ENCODE peak calls at places on chromosomes 13 and 19, in ten cellular contexts. A is cardiac fibroblast, E is pancreas, K is tibial artery, Q is bronchial epithelial cell, V is psoas muscle, N is OCI-LY7, D is stomach, W is Caco-2, R is osteocyte. I is an unnamed sample.

GRCh38 chr13:102846261-102847015 is 606 bp downstream of the ERCC5 start:
- DNase-seq in A (peak; percentile 38), E (no peak), K (no peak), Q (peak; percentile 39), V (peak; percentile 55), N (peak; percentile 69), D (peak; percentile 40), W (no peak), R (no peak), I (peak; percentile 24)

GRCh38 chr19:2607712-2608601 is 94.5 kb downstream of the GNG7 start:
- DNase-seq in A (no peak), E (no peak), K (peak; percentile 11), Q (no peak), V (no peak), N (no peak), D (no peak), W (no peak), R (no peak), I (peak; percentile 55)

GRCh38 chr13:99053636-99054233 is 75.9 kb upstream of the DOCK9 start:
- DNase-seq in A (no peak), E (no peak), K (no peak), Q (no peak), V (no peak), N (no peak), D (no peak), W (no peak), R (no peak), I (no peak)

GRCh38 chr13:29279859-29280258 is 315.6 kb downstream of the SLC7A1 start:
- DNase-seq in A (no peak), E (no peak), K (no peak), Q (no peak), V (no peak), N (no peak), D (no peak), W (no peak), R (no peak), I (no peak)

GRCh38 chr13:74136089-74136658 is 2.0 kb upstream of the KLF12 start:
- DNase-seq in A (peak; percentile 59), E (no peak), K (peak; percentile 26), Q (peak; percentile 58), V (peak; percentile 52), N (peak; percentile 36), D (peak; percentile 28), W (no peak), R (no peak), I (peak; percentile 15)

GRCh38 chr19:50794074-50794777 is 4.0 kb downstream of the ACP4 start:
- DNase-seq in A (no peak), E (peak; percentile 39), K (no peak), Q (no peak), V (no peak), N (peak; percentile 62), D (no peak), W (peak; percentile 69), R (no peak), I (peak; percentile 80)

GRCh38 chr13:28640861-28641599 is 17.9 kb upstream of the POMP start:
- DNase-seq in A (no peak), E (no peak), K (no peak), Q (no peak), V (no peak), N (no peak), D (no peak), W (no peak), R (no peak), I (no peak)

GRCh38 chr19:12260861-12261260 is 33.8 kb downstream of the ZNF44 start:
- DNase-seq in A (no peak), E (no peak), K (no peak), Q (no peak), V (no peak), N (no peak), D (no peak), W (no peak), R (no peak), I (no peak)

DNA sequence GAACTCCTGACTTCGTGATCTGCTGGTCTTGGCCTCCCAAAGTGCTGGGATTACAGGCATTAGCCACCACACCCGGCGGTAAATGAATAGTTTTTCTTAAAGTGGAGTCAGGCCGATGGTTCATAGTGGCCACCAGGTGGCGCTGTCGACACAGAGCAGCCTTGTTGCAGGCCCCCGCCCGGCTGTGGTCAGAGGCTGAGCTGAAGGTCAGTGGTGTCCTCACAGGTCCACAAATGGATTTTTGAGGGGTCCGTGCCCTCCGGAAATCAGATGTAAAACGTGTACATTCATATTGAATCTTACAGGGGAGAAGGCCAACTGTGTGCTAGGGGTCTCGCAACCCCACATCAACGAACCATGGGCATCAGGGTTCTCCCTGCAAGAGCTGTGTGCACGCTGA is 13.4 kb upstream of the WDR18 start:
- DNase-seq in A (no peak), E (no peak), K (no peak), Q (no peak), V (no peak), N (no peak), D (no peak), W (peak; percentile 38), R (no peak), I (no peak)
- TF ChIP-seq CTCF in A (peak; percentile 63), E (no peak), K (peak; percentile 29), Q (peak; percentile 58), V (peak; percentile 41), N (peak; percentile 86), D (no peak), W (peak; percentile 64), R (peak; percentile 64), I (peak; percentile 57)

GRCh38 chr19:27776524-27776923 is 1436.4 kb downstream of the UQCRFS1 start:
- DNase-seq in A (no peak), E (no peak), K (no peak), Q (no peak), V (no peak), N (no peak), D (no peak), W (no peak), R (no peak), I (no peak)

GRCh38 chr19:27774827-27775226 is 1438.1 kb downstream of the UQCRFS1 start:
- DNase-seq in A (no peak), E (no peak), K (no peak), Q (no peak), V (no peak), N (peak; percentile 67), D (no peak), W (no peak), R (peak; percentile 73), I (no peak)

GRCh38 chr19:27777242-27777641 is 1435.7 kb downstream of the UQCRFS1 start:
- DNase-seq in A (no peak), E (no peak), K (no peak), Q (no peak), V (no peak), N (no peak), D (no peak), W (no peak), R (peak; percentile 53), I (no peak)

GRCh38 chr19:27775395-27775794 is 1437.6 kb downstream of the UQCRFS1 start:
- DNase-seq in A (no peak), E (no peak), K (no peak), Q (no peak), V (no peak), N (peak; percentile 22), D (no peak), W (no peak), R (peak; percentile 49), I (no peak)

GRCh38 chr19:27776020-27776419 is 1436.9 kb downstream of the UQCRFS1 start:
- DNase-seq in A (peak; percentile 69), E (no peak), K (no peak), Q (peak; percentile 3), V (no peak), N (peak; percentile 37), D (no peak), W (peak; percentile 50), R (peak; percentile 60), I (no peak)
- TF ChIP-seq CTCF in A (peak; percentile 79), E (no peak), K (no peak), Q (peak; percentile 29), V (peak; percentile 29), N (peak; percentile 60), D (no peak), W (no peak), R (no peak), I (no peak)

GRCh38 chr13:52846567-52847321 is 1.7 kb downstream of the PCDH8 start:
- DNase-seq in A (peak; percentile 27), E (peak; percentile 44), K (peak; percentile 24), Q (no peak), V (peak; percentile 78), N (no peak), D (no peak), W (no peak), R (no peak), I (peak; percentile 52)

GRCh38 chr13:52847322-52847681 is 1.1 kb downstream of the PCDH8 start:
- DNase-seq in A (no peak), E (no peak), K (no peak), Q (no peak), V (no peak), N (no peak), D (no peak), W (no peak), R (no peak), I (no peak)

GRCh38 chr13:52845766-52846566 is 2.5 kb downstream of the PCDH8 start:
- DNase-seq in A (peak; percentile 3), E (no peak), K (no peak), Q (no peak), V (peak; percentile 48), N (no peak), D (no peak), W (no peak), R (no peak), I (peak; percentile 58)

GRCh38 chr13:52847682-52848432 is 583 bp downstream of the PCDH8 start:
- DNase-seq in A (no peak), E (no peak), K (no peak), Q (no peak), V (no peak), N (no peak), D (no peak), W (no peak), R (no peak), I (no peak)

GRCh38 chr13:52845334-52845761 is 3.1 kb downstream of the PCDH8 start:
- DNase-seq in A (no peak), E (no peak), K (no peak), Q (no peak), V (no peak), N (no peak), D (no peak), W (no peak), R (no peak), I (no peak)
- TF ChIP-seq CTCF in A (no peak), E (no peak), K (no peak), Q (no peak), V (no peak), N (peak; percentile 9), D (no peak), W (peak; percentile 7), R (no peak), I (no peak)

GRCh38 chr13:93169980-93170379 is 56.6 kb upstream of the GPC6 start:
- DNase-seq in A (peak; percentile 34), E (no peak), K (no peak), Q (peak; percentile 99), V (no peak), N (no peak), D (no peak), W (no peak), R (no peak), I (no peak)

GRCh38 chr13:93174260-93174659 is 52.3 kb upstream of the GPC6 start:
- DNase-seq in A (no peak), E (no peak), K (no peak), Q (no peak), V (no peak), N (no peak), D (no peak), W (no peak), R (no peak), I (no peak)

GRCh38 chr13:93173656-93174055 is 53.0 kb upstream of the GPC6 start:
- DNase-seq in A (no peak), E (no peak), K (no peak), Q (peak; percentile 19), V (no peak), N (no peak), D (no peak), W (no peak), R (no peak), I (no peak)

DNA sequence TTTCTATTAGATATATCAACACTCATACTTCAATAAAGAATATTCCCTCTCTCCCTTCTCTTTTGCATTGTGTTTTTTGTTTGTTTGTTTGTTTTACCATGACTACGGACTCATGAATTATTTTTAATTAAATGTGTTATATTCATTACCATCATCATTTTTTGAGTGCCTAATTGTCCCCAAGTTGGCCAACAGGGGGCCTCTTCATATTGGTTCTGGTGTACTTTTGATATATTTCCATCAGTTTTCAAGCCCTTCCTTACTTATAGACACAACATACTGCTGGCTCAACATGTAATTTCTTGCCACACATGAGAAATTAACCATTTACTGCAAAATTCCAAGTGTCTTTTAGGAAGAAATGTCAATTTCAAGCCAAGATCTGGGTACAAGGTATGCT is 54.5 kb upstream of the GPC6 start:
- DNase-seq in A (no peak), E (no peak), K (no peak), Q (no peak), V (no peak), N (no peak), D (no peak), W (no peak), R (no peak), I (no peak)
- TF ChIP-seq CTCF in A (no peak), E (no peak), K (no peak), Q (no peak), V (no peak), N (peak; percentile 51), D (no peak), W (no peak), R (peak; percentile 35), I (no peak)

I was measured in GM20000.